ENCODE peak calls at places on chromosomes 6 and 20, in six cellular contexts. R is K562, I is GM12891, B is H1, A is GM12878, K is HepG2. U is an unnamed sample.

GRCh38 chr20:21710341-21710740 is 4.9 kb downstream of the PAX1 start:
- DNase-seq in R (no peak), I (no peak), B (no peak), A (no peak), K (no peak), U (no peak)

GRCh38 chr20:38881806-38882440 is 44.3 kb upstream of the FAM83D start:
- DNase-seq in R (no peak), I (no peak), B (no peak), A (no peak), K (no peak), U (no peak)

GRCh38 chr6:133184798-133185380 is 56.3 kb upstream of the EYA4 start:
- DNase-seq in R (no peak), I (no peak), B (no peak), A (no peak), K (no peak), U (no peak)

GRCh38 chr6:163422574-163422973 is 8.1 kb downstream of the QKI start:
- DNase-seq in R (no peak), I (no peak), B (no peak), A (no peak), K (no peak), U (no peak)

GRCh38 chr20:48205281-48205782 is 420.1 kb upstream of the SULF2 start:
- DNase-seq in R (no peak), I (no peak), B (no peak), A (no peak), K (no peak), U (no peak)

GRCh38 chr6:19472168-19472567 is 365.0 kb upstream of the ID4 start:
- DNase-seq in R (no peak), I (no peak), B (no peak), A (no peak), K (no peak), U (no peak)

GRCh38 chr20:64146301-64146935 is 17.8 kb upstream of the MYT1 start:
- DNase-seq in R (no peak), I (no peak), B (peak; percentile 11), A (no peak), K (no peak), U (no peak)

GRCh38 chr20:63957690-63958441 is 1.6 kb upstream of the UCKL1 start:
- DNase-seq in R (peak; percentile 65), I (no peak), B (no peak), A (no peak), K (peak; percentile 59), U (no peak)

GRCh38 chr20:561437-562231 is 18.0 kb upstream of the CSNK2A1 start:
- DNase-seq in R (peak; percentile 67), I (peak; percentile 61), B (peak; percentile 83), A (no peak), K (peak; percentile 86), U (peak; percentile 51)

GRCh38 chr6:89145461-89145961 is 344 bp upstream of the PM20D2 start:
- DNase-seq in R (no peak), I (peak; percentile 37), B (no peak), A (peak; percentile 52), K (no peak), U (peak; percentile 31)

GRCh38 chr20:13736792-13737191 is 47.9 kb downstream of the ESF1 start:
- DNase-seq in R (no peak), I (no peak), B (no peak), A (no peak), K (no peak), U (no peak)

GRCh38 chr6:21522773-21523490 is 70.6 kb upstream of the SOX4 start:
- DNase-seq in R (no peak), I (no peak), B (peak; percentile 60), A (no peak), K (no peak), U (no peak)

GRCh38 chr6:53154071-53154470 is 5.4 kb upstream of the GCM1 start:
- DNase-seq in R (no peak), I (no peak), B (no peak), A (no peak), K (no peak), U (no peak)

GRCh38 chr6:53152576-53152975 is 3.9 kb upstream of the GCM1 start:
- DNase-seq in R (no peak), I (no peak), B (no peak), A (no peak), K (no peak), U (no peak)

GRCh38 chr6:53154794-53155193 is 6.2 kb upstream of the GCM1 start:
- DNase-seq in R (no peak), I (no peak), B (no peak), A (no peak), K (no peak), U (no peak)

GRCh38 chr6:53148684-53149083 is at the start of gene GCM1:
- DNase-seq in R (no peak), I (no peak), B (no peak), A (no peak), K (peak; percentile 41), U (no peak)

GRCh38 chr6:53151676-53152075 is 3.0 kb upstream of the GCM1 start:
- DNase-seq in R (peak; percentile 25), I (no peak), B (peak; percentile 65), A (no peak), K (peak; percentile 40), U (no peak)
- TF ChIP-seq TAF1 in R (no peak), I (no peak), B (no peak), A (no peak), K (no peak), U (no peak)

DNA sequence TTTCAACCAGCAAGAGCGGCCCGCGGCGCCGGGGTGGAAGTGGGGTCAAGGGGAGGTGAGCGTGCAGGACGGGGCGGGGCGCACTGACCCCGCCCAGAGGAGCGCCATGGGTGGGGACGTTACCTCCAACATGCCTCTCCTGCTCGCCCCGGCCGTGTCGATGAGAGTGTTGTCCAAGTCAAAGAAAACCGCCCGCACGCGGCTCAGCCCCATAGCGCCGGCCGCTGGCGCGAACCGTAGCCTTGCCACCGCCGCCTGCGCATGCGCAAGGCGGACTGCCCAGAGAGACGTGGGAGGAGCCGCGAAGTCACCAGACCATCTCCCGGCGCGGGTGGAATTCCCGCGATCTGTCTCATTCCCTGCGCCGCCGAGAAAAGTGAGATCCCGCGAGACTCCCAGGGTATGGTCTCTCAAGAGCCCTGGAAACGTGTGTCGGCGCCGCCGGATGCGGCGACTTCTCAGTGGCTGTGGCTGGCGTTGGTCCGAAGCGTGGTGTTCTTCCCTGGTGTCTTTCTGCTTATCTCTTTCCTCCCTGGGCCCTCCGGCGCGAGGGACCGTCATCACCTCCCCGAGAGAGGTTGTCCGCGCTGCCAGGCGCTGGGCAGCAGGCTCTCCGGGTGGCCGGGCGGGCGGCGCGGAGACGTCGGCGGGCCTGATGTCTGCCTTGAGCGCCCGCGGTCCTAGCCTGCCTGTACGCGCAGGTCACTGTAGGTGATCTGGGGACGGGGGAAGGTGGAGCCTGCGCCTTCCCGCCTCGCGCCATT is at the start of gene NANP:
- DNase-seq in R (peak; percentile 90), I (peak; percentile 90), B (peak; percentile 92), A (peak; percentile 86), K (peak; percentile 100), U (peak; percentile 91)
- TF ChIP-seq POLR2A in R (peak; percentile 92), I (peak; percentile 96), B (peak; percentile 96), A (peak; percentile 86), K (peak; percentile 97), U (peak; percentile 93)

GRCh38 chr6:35586542-35586941 is 73.8 kb upstream of the TULP1 start:
- DNase-seq in R (no peak), I (no peak), B (no peak), A (no peak), K (no peak), U (no peak)

GRCh38 chr6:35582315-35582714 is 69.6 kb upstream of the TULP1 start:
- DNase-seq in R (no peak), I (no peak), B (no peak), A (no peak), K (no peak), U (no peak)

GRCh38 chr6:35583893-35584688 is 71.4 kb upstream of the TULP1 start:
- DNase-seq in R (peak; percentile 54), I (no peak), B (peak; percentile 74), A (peak; percentile 37), K (peak; percentile 78), U (no peak)

GRCh38 chr6:35587167-35587566 is 74.5 kb upstream of the TULP1 start:
- DNase-seq in R (no peak), I (no peak), B (peak; percentile 3), A (no peak), K (no peak), U (no peak)

GRCh38 chr6:35585688-35586087 is 73.0 kb upstream of the TULP1 start:
- DNase-seq in R (no peak), I (no peak), B (no peak), A (no peak), K (no peak), U (no peak)
- TF ChIP-seq POLR2AphosphoS5 in R (no peak), I (no peak), B (no peak), A (no peak), K (no peak), U (no peak)

DNA sequence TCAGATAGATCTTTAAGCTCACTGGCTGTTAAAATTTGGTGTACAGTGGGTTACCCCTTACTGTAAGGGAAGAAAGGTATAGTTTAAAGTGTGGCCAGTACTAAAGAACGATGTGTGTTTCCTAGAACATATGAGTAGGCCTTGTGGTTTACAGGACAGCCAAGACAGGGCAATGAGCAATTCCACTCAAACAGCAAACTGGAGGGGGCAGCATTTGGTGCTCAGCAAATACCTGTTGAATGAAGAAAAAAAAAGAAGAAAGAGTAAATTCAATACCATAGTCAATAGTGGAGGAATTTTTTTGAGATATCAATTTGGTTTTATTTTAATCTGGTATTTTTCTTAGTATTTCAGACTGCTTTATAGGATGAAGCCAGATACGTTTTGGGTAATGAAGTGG is 3.8 kb upstream of the NCOA5 start:
- DNase-seq in R (no peak), I (no peak), B (no peak), A (no peak), K (no peak), U (no peak)
- TF ChIP-seq TAF1 in R (no peak), I (no peak), B (no peak), A (no peak), K (no peak), U (no peak)

DNA sequence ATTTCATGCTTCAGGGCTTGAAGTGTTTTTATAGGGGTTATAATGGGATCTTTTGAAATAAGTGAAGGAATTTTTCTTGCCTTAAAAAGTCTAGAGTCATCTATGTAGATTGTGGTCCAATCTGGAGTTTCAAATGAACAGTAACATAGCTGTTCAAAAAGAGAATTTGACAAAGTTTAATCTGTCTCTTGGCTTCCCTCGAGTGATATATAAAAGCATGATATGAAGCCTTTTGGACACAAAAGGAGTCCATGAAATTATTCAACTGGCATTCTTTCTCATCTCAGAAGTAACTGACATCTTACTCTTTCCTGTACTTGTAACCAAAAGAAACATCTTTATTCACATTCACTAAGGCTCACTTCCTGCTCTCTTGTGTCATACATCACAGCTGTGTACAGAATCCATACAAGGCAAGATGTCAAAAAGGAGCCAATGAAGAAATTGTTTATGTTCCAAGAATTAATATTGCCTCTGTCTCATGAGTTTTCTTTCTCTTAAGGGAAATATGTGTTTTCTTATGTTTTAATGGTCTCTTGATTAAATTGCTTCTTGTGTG is 590.9 kb upstream of the GJE1 start:
- DNase-seq in R (no peak), I (no peak), B (no peak), A (no peak), K (no peak), U (no peak)
- TF ChIP-seq POLR2A in R (no peak), I (no peak), B (no peak), A (no peak), K (no peak), U (no peak)

U was measured in GM12892.